ENCODE peak calls at places on chromosomes 4 and X, in eight cellular contexts. Z is left colon, O is GM04504, I is memory B cell, C is NCI-H345, E is bronchial epithelial cell, K is T-helper 17 cell, U is HS-5. W is an unnamed sample.

GRCh38 chr4:17173300-17173699 is 274.9 kb upstream of the LDB2 start:
- DNase-seq in Z (no peak), O (no peak), I (no peak), C (no peak), E (no peak), K (no peak), U (no peak), W (no peak)

GRCh38 chr4:72786401-72786990 is 217.5 kb upstream of the ADAMTS3 start:
- DNase-seq in Z (no peak), O (no peak), I (no peak), C (no peak), E (no peak), K (no peak), U (no peak), W (no peak)

GRCh38 chr4:91961504-91961903 is 342.3 kb upstream of the GRID2 start:
- DNase-seq in Z (no peak), O (no peak), I (no peak), C (no peak), E (peak), K (no peak), U (peak), W (no peak)

GRCh38 chrX:151396042-151396826 is 772 bp upstream of the VMA21 start:
- DNase-seq in Z (no peak), O (peak), I (no peak), C (no peak), E (peak), K (no peak), U (peak), W (no peak)

GRCh38 chrX:17007134-17007768 is 60.8 kb downstream of the REPS2 start:
- DNase-seq in Z (no peak), O (no peak), I (no peak), C (no peak), E (no peak), K (no peak), U (no peak), W (no peak)

GRCh38 chrX:49139713-49140112 is 16.2 kb upstream of the GPKOW start:
- DNase-seq in Z (no peak), O (no peak), I (no peak), C (no peak), E (no peak), K (no peak), U (no peak), W (no peak)

GRCh38 chr4:158824425-158825274 is 55.8 kb downstream of the FNIP2 start:
- DNase-seq in Z (no peak), O (no peak), I (no peak), C (no peak), E (peak), K (no peak), U (no peak), W (peak)

GRCh38 chr4:140688711-140689598 is 67.2 kb downstream of the TBC1D9 start:
- DNase-seq in Z (no peak), O (no peak), I (no peak), C (no peak), E (peak), K (no peak), U (peak), W (peak)

GRCh38 chrX:40434947-40435346 is 145.8 kb upstream of the ATP6AP2 start:
- DNase-seq in Z (no peak), O (peak), I (no peak), C (no peak), E (no peak), K (no peak), U (no peak), W (no peak)

GRCh38 chr4:53816561-53816960 is 225.3 kb upstream of the LNX1 start:
- DNase-seq in Z (no peak), O (no peak), I (no peak), C (no peak), E (no peak), K (no peak), U (no peak), W (no peak)

GRCh38 chrX:96502507-96502906 is 182.1 kb upstream of the DIAPH2 start:
- DNase-seq in Z (no peak), O (no peak), I (no peak), C (no peak), E (no peak), K (no peak), U (no peak), W (no peak)

W was measured in foreskin keratinocyte.